ENCODE peak calls at places on chromosomes 4 and X, in nine cellular contexts. One of them, this sample, is unnamed.

GRCh38 chrX:16469870-16470269 is 180.1 kb upstream of the S100G start:
- DNase-seq in B cell: no peak
- DNase-seq in COR-L47: no peak
- DNase-seq in omental fat pad: no peak
- DNase-seq in body of pancreas: no peak
- DNase-seq in NCI-H748 treated with DMSO at 0.1 percent for 48 hours: no peak
- DNase-seq in cardiac muscle cell: no peak
- DNase-seq in lung microvascular endothelial cell: no peak
- DNase-seq in stimulated activated CD4-positive, alpha-beta T cell treated with anti-CD3 and anti-CD28 coated beads, Interleukin-1b, Interleukin-23, amount 100 ng/mL, for 4 hours: no peak
- DNase-seq in this sample: no peak

GRCh38 chrX:130623508-130623907 is 221.7 kb downstream of the RBMX2 start:
- DNase-seq in body of pancreas: no peak
- DNase-seq in COR-L47: no peak
- DNase-seq in lung microvascular endothelial cell: no peak
- DNase-seq in NCI-H748 treated with DMSO at 0.1 percent for 48 hours: no peak
- DNase-seq in omental fat pad: no peak
- DNase-seq in stimulated activated CD4-positive, alpha-beta T cell treated with anti-CD3 and anti-CD28 coated beads, Interleukin-1b, Interleukin-23, amount 100 ng/mL, for 4 hours: no peak
- DNase-seq in cardiac muscle cell: no peak
- DNase-seq in B cell: no peak
- DNase-seq in this sample: peak

GRCh38 chr4:126888968-126889367 is 743.8 kb upstream of the INTU start:
- DNase-seq in body of pancreas: no peak
- DNase-seq in B cell: no peak
- DNase-seq in cardiac muscle cell: no peak
- DNase-seq in COR-L47: no peak
- DNase-seq in stimulated activated CD4-positive, alpha-beta T cell treated with anti-CD3 and anti-CD28 coated beads, Interleukin-1b, Interleukin-23, amount 100 ng/mL, for 4 hours: no peak
- DNase-seq in NCI-H748 treated with DMSO at 0.1 percent for 48 hours: no peak
- DNase-seq in lung microvascular endothelial cell: peak
- DNase-seq in omental fat pad: no peak
- DNase-seq in this sample: peak

GRCh38 chr4:143294310-143294709 is 42.4 kb upstream of the GAB1 start:
- DNase-seq in lung microvascular endothelial cell: no peak
- DNase-seq in NCI-H748 treated with DMSO at 0.1 percent for 48 hours: no peak
- DNase-seq in COR-L47: no peak
- DNase-seq in B cell: no peak
- DNase-seq in body of pancreas: peak
- DNase-seq in stimulated activated CD4-positive, alpha-beta T cell treated with anti-CD3 and anti-CD28 coated beads, Interleukin-1b, Interleukin-23, amount 100 ng/mL, for 4 hours: no peak
- DNase-seq in cardiac muscle cell: no peak
- DNase-seq in omental fat pad: no peak
- DNase-seq in this sample: no peak

GRCh38 chr4:34422472-34422871 is 1821.8 kb downstream of the ARAP2 start:
- DNase-seq in omental fat pad: no peak
- DNase-seq in B cell: no peak
- DNase-seq in lung microvascular endothelial cell: no peak
- DNase-seq in NCI-H748 treated with DMSO at 0.1 percent for 48 hours: peak
- DNase-seq in stimulated activated CD4-positive, alpha-beta T cell treated with anti-CD3 and anti-CD28 coated beads, Interleukin-1b, Interleukin-23, amount 100 ng/mL, for 4 hours: no peak
- DNase-seq in body of pancreas: no peak
- DNase-seq in cardiac muscle cell: no peak
- DNase-seq in COR-L47: peak
- DNase-seq in this sample: no peak

GRCh38 chr4:67558493-67558892 is at the start of gene STAP1:
- DNase-seq in stimulated activated CD4-positive, alpha-beta T cell treated with anti-CD3 and anti-CD28 coated beads, Interleukin-1b, Interleukin-23, amount 100 ng/mL, for 4 hours: no peak
- DNase-seq in lung microvascular endothelial cell: no peak
- DNase-seq in omental fat pad: no peak
- DNase-seq in NCI-H748 treated with DMSO at 0.1 percent for 48 hours: no peak
- DNase-seq in B cell: peak
- DNase-seq in cardiac muscle cell: no peak
- DNase-seq in COR-L47: no peak
- DNase-seq in body of pancreas: no peak
- DNase-seq in this sample: no peak

GRCh38 chr4:61500883-61501282 is 300.8 kb downstream of the ADGRL3 start:
- DNase-seq in lung microvascular endothelial cell: no peak
- DNase-seq in body of pancreas: no peak
- DNase-seq in NCI-H748 treated with DMSO at 0.1 percent for 48 hours: no peak
- DNase-seq in COR-L47: no peak
- DNase-seq in B cell: no peak
- DNase-seq in stimulated activated CD4-positive, alpha-beta T cell treated with anti-CD3 and anti-CD28 coated beads, Interleukin-1b, Interleukin-23, amount 100 ng/mL, for 4 hours: no peak
- DNase-seq in omental fat pad: no peak
- DNase-seq in cardiac muscle cell: no peak
- DNase-seq in this sample: peak

GRCh38 chr4:185559913-185560281 is 24.6 kb upstream of the PDLIM3 start:
- DNase-seq in NCI-H748 treated with DMSO at 0.1 percent for 48 hours: no peak
- DNase-seq in lung microvascular endothelial cell: peak
- DNase-seq in omental fat pad: no peak
- DNase-seq in COR-L47: peak
- DNase-seq in body of pancreas: peak
- DNase-seq in stimulated activated CD4-positive, alpha-beta T cell treated with anti-CD3 and anti-CD28 coated beads, Interleukin-1b, Interleukin-23, amount 100 ng/mL, for 4 hours: no peak
- DNase-seq in cardiac muscle cell: no peak
- DNase-seq in B cell: no peak
- DNase-seq in this sample: peak

GRCh38 chr4:94472056-94472826 is 20.5 kb downstream of the PDLIM5 start:
- DNase-seq in COR-L47: peak
- DNase-seq in body of pancreas: no peak
- DNase-seq in lung microvascular endothelial cell: peak
- DNase-seq in stimulated activated CD4-positive, alpha-beta T cell treated with anti-CD3 and anti-CD28 coated beads, Interleukin-1b, Interleukin-23, amount 100 ng/mL, for 4 hours: no peak
- DNase-seq in omental fat pad: no peak
- DNase-seq in NCI-H748 treated with DMSO at 0.1 percent for 48 hours: peak
- DNase-seq in B cell: no peak
- DNase-seq in cardiac muscle cell: no peak
- DNase-seq in this sample: peak

GRCh38 chr4:118813561-118813960 is 22.4 kb downstream of the SEC24D start:
- DNase-seq in B cell: no peak
- DNase-seq in NCI-H748 treated with DMSO at 0.1 percent for 48 hours: no peak
- DNase-seq in omental fat pad: no peak
- DNase-seq in stimulated activated CD4-positive, alpha-beta T cell treated with anti-CD3 and anti-CD28 coated beads, Interleukin-1b, Interleukin-23, amount 100 ng/mL, for 4 hours: no peak
- DNase-seq in lung microvascular endothelial cell: no peak
- DNase-seq in COR-L47: no peak
- DNase-seq in cardiac muscle cell: no peak
- DNase-seq in body of pancreas: no peak
- DNase-seq in this sample: no peak

GRCh38 chrX:11380187-11380586 is 87.0 kb downstream of the AMELX start:
- DNase-seq in COR-L47: no peak
- DNase-seq in omental fat pad: no peak
- DNase-seq in stimulated activated CD4-positive, alpha-beta T cell treated with anti-CD3 and anti-CD28 coated beads, Interleukin-1b, Interleukin-23, amount 100 ng/mL, for 4 hours: no peak
- DNase-seq in B cell: no peak
- DNase-seq in lung microvascular endothelial cell: peak
- DNase-seq in body of pancreas: no peak
- DNase-seq in cardiac muscle cell: no peak
- DNase-seq in NCI-H748 treated with DMSO at 0.1 percent for 48 hours: no peak
- DNase-seq in this sample: peak

GRCh38 chr4:137070614-137071013 is 461.7 kb downstream of the PCDH18 start:
- DNase-seq in lung microvascular endothelial cell: no peak
- DNase-seq in cardiac muscle cell: no peak
- DNase-seq in omental fat pad: no peak
- DNase-seq in COR-L47: no peak
- DNase-seq in NCI-H748 treated with DMSO at 0.1 percent for 48 hours: no peak
- DNase-seq in B cell: no peak
- DNase-seq in body of pancreas: no peak
- DNase-seq in stimulated activated CD4-positive, alpha-beta T cell treated with anti-CD3 and anti-CD28 coated beads, Interleukin-1b, Interleukin-23, amount 100 ng/mL, for 4 hours: no peak
- DNase-seq in this sample: no peak

GRCh38 chr4:140857111-140857510 is 100.9 kb upstream of the TBC1D9 start:
- DNase-seq in lung microvascular endothelial cell: no peak
- DNase-seq in stimulated activated CD4-positive, alpha-beta T cell treated with anti-CD3 and anti-CD28 coated beads, Interleukin-1b, Interleukin-23, amount 100 ng/mL, for 4 hours: no peak
- DNase-seq in cardiac muscle cell: no peak
- DNase-seq in NCI-H748 treated with DMSO at 0.1 percent for 48 hours: no peak
- DNase-seq in omental fat pad: no peak
- DNase-seq in B cell: no peak
- DNase-seq in COR-L47: no peak
- DNase-seq in body of pancreas: no peak
- DNase-seq in this sample: no peak

GRCh38 chr4:126715681-126716080 is 917.1 kb upstream of the INTU start:
- DNase-seq in stimulated activated CD4-positive, alpha-beta T cell treated with anti-CD3 and anti-CD28 coated beads, Interleukin-1b, Interleukin-23, amount 100 ng/mL, for 4 hours: no peak
- DNase-seq in cardiac muscle cell: no peak
- DNase-seq in COR-L47: no peak
- DNase-seq in omental fat pad: no peak
- DNase-seq in B cell: no peak
- DNase-seq in NCI-H748 treated with DMSO at 0.1 percent for 48 hours: no peak
- DNase-seq in lung microvascular endothelial cell: no peak
- DNase-seq in body of pancreas: no peak
- DNase-seq in this sample: no peak

GRCh38 chr4:95507147-95507546 is 41.6 kb downstream of the UNC5C start:
- DNase-seq in stimulated activated CD4-positive, alpha-beta T cell treated with anti-CD3 and anti-CD28 coated beads, Interleukin-1b, Interleukin-23, amount 100 ng/mL, for 4 hours: no peak
- DNase-seq in cardiac muscle cell: no peak
- DNase-seq in COR-L47: no peak
- DNase-seq in B cell: no peak
- DNase-seq in lung microvascular endothelial cell: no peak
- DNase-seq in body of pancreas: no peak
- DNase-seq in omental fat pad: no peak
- DNase-seq in NCI-H748 treated with DMSO at 0.1 percent for 48 hours: no peak
- DNase-seq in this sample: no peak

GRCh38 chr4:41881931-41882621 is 53.2 kb upstream of the TMEM33 start:
- DNase-seq in B cell: no peak
- DNase-seq in cardiac muscle cell: no peak
- DNase-seq in COR-L47: no peak
- DNase-seq in NCI-H748 treated with DMSO at 0.1 percent for 48 hours: no peak
- DNase-seq in stimulated activated CD4-positive, alpha-beta T cell treated with anti-CD3 and anti-CD28 coated beads, Interleukin-1b, Interleukin-23, amount 100 ng/mL, for 4 hours: no peak
- DNase-seq in omental fat pad: no peak
- DNase-seq in body of pancreas: no peak
- DNase-seq in lung microvascular endothelial cell: no peak
- DNase-seq in this sample: no peak

GRCh38 chr4:48268956-48269860 is at the start of gene TEC:
- DNase-seq in omental fat pad: no peak
- DNase-seq in cardiac muscle cell: peak
- DNase-seq in lung microvascular endothelial cell: peak
- DNase-seq in COR-L47: peak
- DNase-seq in B cell: peak
- DNase-seq in body of pancreas: peak
- DNase-seq in NCI-H748 treated with DMSO at 0.1 percent for 48 hours: no peak
- DNase-seq in stimulated activated CD4-positive, alpha-beta T cell treated with anti-CD3 and anti-CD28 coated beads, Interleukin-1b, Interleukin-23, amount 100 ng/mL, for 4 hours: peak
- DNase-seq in this sample: peak

GRCh38 chr4:94508841-94509240 is 57.1 kb downstream of the PDLIM5 start:
- DNase-seq in body of pancreas: no peak
- DNase-seq in omental fat pad: no peak
- DNase-seq in stimulated activated CD4-positive, alpha-beta T cell treated with anti-CD3 and anti-CD28 coated beads, Interleukin-1b, Interleukin-23, amount 100 ng/mL, for 4 hours: no peak
- DNase-seq in B cell: no peak
- DNase-seq in lung microvascular endothelial cell: no peak
- DNase-seq in NCI-H748 treated with DMSO at 0.1 percent for 48 hours: no peak
- DNase-seq in cardiac muscle cell: no peak
- DNase-seq in COR-L47: no peak
- DNase-seq in this sample: no peak

GRCh38 chr4:169659736-169660670 is 39.6 kb downstream of the CLCN3 start:
- DNase-seq in NCI-H748 treated with DMSO at 0.1 percent for 48 hours: peak
- DNase-seq in B cell: peak
- DNase-seq in omental fat pad: peak
- DNase-seq in COR-L47: peak
- DNase-seq in stimulated activated CD4-positive, alpha-beta T cell treated with anti-CD3 and anti-CD28 coated beads, Interleukin-1b, Interleukin-23, amount 100 ng/mL, for 4 hours: peak
- DNase-seq in cardiac muscle cell: peak
- DNase-seq in body of pancreas: peak
- DNase-seq in lung microvascular endothelial cell: peak
- DNase-seq in this sample: peak

This sample was measured in kidney tubule cell.